ENCODE peak calls at places on chromosome 1, in five cellular contexts. F, B, G, O and Y are unnamed samples.
A peak's percentile ranks its signal among the peaks of the same experiment; 100 is the strongest.

GRCh38 chr1:42933610-42934009 is 25.1 kb downstream of the SLC2A1 start:
- DNase-seq in F (no peak), B (no peak), G (no peak), O (no peak), Y (no peak)

GRCh38 chr1:37958690-37959089 is 11.8 kb upstream of the INPP5B start:
- DNase-seq in F (no peak), B (no peak), G (peak; percentile 93), O (no peak), Y (no peak)

GRCh38 chr1:192817202-192817601 is 8.4 kb downstream of the RGS2 start:
- DNase-seq in F (no peak), B (no peak), G (no peak), O (no peak), Y (peak; percentile 12)

GRCh38 chr1:154353460-154353904 is 28.2 kb downstream of the ATP8B2 start:
- DNase-seq in F (peak; percentile 75), B (no peak), G (peak; percentile 58), O (no peak), Y (no peak)

GRCh38 chr1:183304466-183305122 is 113.6 kb downstream of the NMNAT2 start:
- DNase-seq in F (no peak), B (peak; percentile 62), G (no peak), O (no peak), Y (no peak)

GRCh38 chr1:232471250-232471649 is 158.7 kb downstream of the SIPA1L2 start:
- DNase-seq in F (peak; percentile 73), B (no peak), G (no peak), O (no peak), Y (no peak)

GRCh38 chr1:160258177-160258798 is 4.1 kb downstream of the DCAF8 start:
- DNase-seq in F (no peak), B (no peak), G (no peak), O (no peak), Y (no peak)

GRCh38 chr1:16724718-16725438 is 15.4 kb upstream of the RNU1-4 start:
- DNase-seq in F (no peak), B (no peak), G (no peak), O (no peak), Y (no peak)

GRCh38 chr1:31548518-31548898 is 27.8 kb upstream of the TINAGL1 start:
- DNase-seq in F (no peak), B (no peak), G (no peak), O (peak; percentile 27), Y (no peak)

GRCh38 chr1:154423303-154423987 is 18.3 kb downstream of the IL6R start:
- DNase-seq in F (no peak), B (no peak), G (peak; percentile 81), O (no peak), Y (no peak)

GRCh38 chr1:31511848-31512615 is 64.3 kb upstream of the TINAGL1 start:
- DNase-seq in F (no peak), B (peak; percentile 53), G (peak; percentile 74), O (no peak), Y (no peak)